ENCODE peak calls at places on chromosomes 16 and 17, in four cellular contexts. One of them, this sample, is unnamed.

GRCh38 chr17:8701221-8701620 is 43.4 kb downstream of the CCDC42 start:
- DNase-seq in CD8-positive, alpha-beta T cell: no peak
- DNase-seq in esophagus squamous epithelium: no peak
- DNase-seq in uterus: no peak
- DNase-seq in this sample: no peak

GRCh38 chr17:52181842-52182241 is 23.3 kb upstream of the CA10 start:
- DNase-seq in CD8-positive, alpha-beta T cell: no peak
- DNase-seq in esophagus squamous epithelium: no peak
- DNase-seq in uterus: no peak
- DNase-seq in this sample: no peak

GRCh38 chr17:81448442-81448841 is 53.2 kb downstream of the BAHCC1 start:
- DNase-seq in uterus: no peak
- DNase-seq in esophagus squamous epithelium: no peak
- DNase-seq in CD8-positive, alpha-beta T cell: no peak
- DNase-seq in this sample: no peak

GRCh38 chr16:87692756-87693155 is 73.0 kb downstream of the KLHDC4 start:
- DNase-seq in esophagus squamous epithelium: no peak
- DNase-seq in CD8-positive, alpha-beta T cell: no peak
- DNase-seq in uterus: no peak
- DNase-seq in this sample: no peak

GRCh38 chr16:85377388-85378144 is 235.6 kb upstream of the GSE1 start:
- DNase-seq in esophagus squamous epithelium: no peak
- DNase-seq in CD8-positive, alpha-beta T cell: no peak
- DNase-seq in uterus: no peak
- DNase-seq in this sample: no peak

GRCh38 chr17:17420561-17421269 is 56.1 kb upstream of the MED9 start:
- DNase-seq in CD8-positive, alpha-beta T cell: no peak
- DNase-seq in esophagus squamous epithelium: no peak
- DNase-seq in uterus: peak; percentile 32
- DNase-seq in this sample: no peak

GRCh38 chr16:29315046-29315445 is 91.5 kb downstream of the NPIPB11 start:
- DNase-seq in CD8-positive, alpha-beta T cell: no peak
- DNase-seq in uterus: no peak
- DNase-seq in esophagus squamous epithelium: no peak
- DNase-seq in this sample: no peak

GRCh38 chr16:49442805-49443204 is 69.2 kb downstream of the C16orf78 start:
- DNase-seq in esophagus squamous epithelium: no peak
- DNase-seq in uterus: no peak
- DNase-seq in CD8-positive, alpha-beta T cell: no peak
- DNase-seq in this sample: no peak

GRCh38 chr16:71807905-71808592 is 585 bp downstream of the AP1G1 start:
- DNase-seq in uterus: no peak
- DNase-seq in esophagus squamous epithelium: no peak
- DNase-seq in CD8-positive, alpha-beta T cell: no peak
- DNase-seq in this sample: no peak

GRCh38 chr16:57609541-57610401 is 18.7 kb upstream of the ADGRG1 start:
- DNase-seq in uterus: no peak
- DNase-seq in CD8-positive, alpha-beta T cell: peak; percentile 22
- DNase-seq in esophagus squamous epithelium: no peak
- DNase-seq in this sample: peak; percentile 96

GRCh38 chr17:33987162-33987561 is 267.9 kb upstream of the CCL2 start:
- DNase-seq in uterus: no peak
- DNase-seq in CD8-positive, alpha-beta T cell: no peak
- DNase-seq in esophagus squamous epithelium: no peak
- DNase-seq in this sample: no peak

GRCh38 chr17:40608061-40608581 is 39.5 kb downstream of the SMARCE1 start:
- DNase-seq in uterus: no peak
- DNase-seq in esophagus squamous epithelium: no peak
- DNase-seq in CD8-positive, alpha-beta T cell: no peak
- DNase-seq in this sample: no peak

GRCh38 chr16:57462209-57462977 is at the start of gene POLR2C:
- DNase-seq in uterus: peak; percentile 88
- DNase-seq in esophagus squamous epithelium: peak; percentile 25
- DNase-seq in CD8-positive, alpha-beta T cell: peak; percentile 91
- DNase-seq in this sample: peak; percentile 94

GRCh38 chr16:1458336-1458976 is 14.1 kb upstream of the CCDC154 start:
- DNase-seq in uterus: no peak
- DNase-seq in esophagus squamous epithelium: no peak
- DNase-seq in CD8-positive, alpha-beta T cell: no peak
- DNase-seq in this sample: peak; percentile 28

GRCh38 chr17:11797803-11798202 is 199.5 kb downstream of the ZNF18 start:
- DNase-seq in esophagus squamous epithelium: no peak
- DNase-seq in CD8-positive, alpha-beta T cell: no peak
- DNase-seq in uterus: no peak
- DNase-seq in this sample: no peak

GRCh38 chr16:2429771-2430663 is 770 bp downstream of the CCNF start:
- DNase-seq in CD8-positive, alpha-beta T cell: no peak
- DNase-seq in esophagus squamous epithelium: no peak
- DNase-seq in uterus: no peak
- DNase-seq in this sample: peak; percentile 58

GRCh38 chr16:65964752-65965151 is 401.7 kb upstream of the CDH5 start:
- DNase-seq in CD8-positive, alpha-beta T cell: no peak
- DNase-seq in uterus: no peak
- DNase-seq in esophagus squamous epithelium: no peak
- DNase-seq in this sample: no peak

GRCh38 chr17:21289175-21289901 is 4.8 kb downstream of the MAP2K3 start:
- DNase-seq in uterus: no peak
- DNase-seq in esophagus squamous epithelium: no peak
- DNase-seq in CD8-positive, alpha-beta T cell: no peak
- DNase-seq in this sample: no peak

GRCh38 chr16:86665319-86665675 is 86.9 kb downstream of the FOXL1 start:
- DNase-seq in CD8-positive, alpha-beta T cell: no peak
- DNase-seq in esophagus squamous epithelium: no peak
- DNase-seq in uterus: no peak
- DNase-seq in this sample: no peak

GRCh38 chr17:82595893-82596292 is 52.4 kb downstream of the WDR45B start:
- DNase-seq in CD8-positive, alpha-beta T cell: no peak
- DNase-seq in esophagus squamous epithelium: no peak
- DNase-seq in uterus: no peak
- DNase-seq in this sample: no peak

GRCh38 chr16:86865866-86866675 is 287.7 kb downstream of the FOXL1 start:
- DNase-seq in uterus: no peak
- DNase-seq in CD8-positive, alpha-beta T cell: no peak
- DNase-seq in esophagus squamous epithelium: no peak
- DNase-seq in this sample: no peak

GRCh38 chr16:72455743-72456659 is 284.0 kb upstream of the PMFBP1 start:
- DNase-seq in uterus: no peak
- DNase-seq in CD8-positive, alpha-beta T cell: no peak
- DNase-seq in esophagus squamous epithelium: no peak
- DNase-seq in this sample: no peak

GRCh38 chr17:50107790-50108414 is 12.8 kb downstream of the PDK2 start:
- DNase-seq in CD8-positive, alpha-beta T cell: no peak
- DNase-seq in esophagus squamous epithelium: no peak
- DNase-seq in uterus: no peak
- DNase-seq in this sample: no peak

GRCh38 chr17:12739500-12739899 is 49.8 kb upstream of the ARHGAP44 start:
- DNase-seq in esophagus squamous epithelium: no peak
- DNase-seq in uterus: no peak
- DNase-seq in CD8-positive, alpha-beta T cell: no peak
- DNase-seq in this sample: no peak

GRCh38 chr16:4358831-4359561 is 7.9 kb upstream of the PAM16 start:
- DNase-seq in esophagus squamous epithelium: no peak
- DNase-seq in uterus: peak; percentile 75
- DNase-seq in CD8-positive, alpha-beta T cell: peak; percentile 49
- DNase-seq in this sample: peak; percentile 57

GRCh38 chr17:27520571-27521185 is 64.4 kb downstream of the KSR1 start:
- DNase-seq in uterus: no peak
- DNase-seq in CD8-positive, alpha-beta T cell: no peak
- DNase-seq in esophagus squamous epithelium: no peak
- DNase-seq in this sample: no peak

GRCh38 chr16:84041421-84041820 is 1.2 kb downstream of the SLC38A8 start:
- DNase-seq in CD8-positive, alpha-beta T cell: no peak
- DNase-seq in uterus: no peak
- DNase-seq in esophagus squamous epithelium: no peak
- DNase-seq in this sample: no peak

GRCh38 chr16:64174327-64174726 is 947.5 kb downstream of the CDH11 start:
- DNase-seq in uterus: no peak
- DNase-seq in esophagus squamous epithelium: no peak
- DNase-seq in CD8-positive, alpha-beta T cell: no peak
- DNase-seq in this sample: no peak

GRCh38 chr16:72474511-72475123 is 302.7 kb upstream of the PMFBP1 start:
- DNase-seq in esophagus squamous epithelium: no peak
- DNase-seq in uterus: no peak
- DNase-seq in CD8-positive, alpha-beta T cell: no peak
- DNase-seq in this sample: no peak

GRCh38 chr17:16215002-16215272 is 397 bp downstream of the NCOR1 start:
- DNase-seq in esophagus squamous epithelium: no peak
- DNase-seq in CD8-positive, alpha-beta T cell: peak; percentile 8
- DNase-seq in uterus: no peak
- DNase-seq in this sample: peak; percentile 64

GRCh38 chr17:511001-511690 is 158.5 kb upstream of the RPH3AL start:
- DNase-seq in esophagus squamous epithelium: no peak
- DNase-seq in uterus: peak; percentile 54
- DNase-seq in CD8-positive, alpha-beta T cell: no peak
- DNase-seq in this sample: no peak

GRCh38 chr16:60419859-60420258 is 1616.4 kb downstream of the CDH8 start:
- DNase-seq in CD8-positive, alpha-beta T cell: no peak
- DNase-seq in esophagus squamous epithelium: no peak
- DNase-seq in uterus: no peak
- DNase-seq in this sample: no peak

GRCh38 chr17:78272181-78272913 is 40.9 kb downstream of the TMEM235 start:
- DNase-seq in CD8-positive, alpha-beta T cell: peak; percentile 37
- DNase-seq in uterus: no peak
- DNase-seq in esophagus squamous epithelium: no peak
- DNase-seq in this sample: peak; percentile 35

GRCh38 chr17:62630365-62631085 is 3.1 kb downstream of the MRC2 start:
- DNase-seq in esophagus squamous epithelium: no peak
- DNase-seq in CD8-positive, alpha-beta T cell: no peak
- DNase-seq in uterus: no peak
- DNase-seq in this sample: no peak

GRCh38 chr17:80822700-80823410 is 168.8 kb upstream of the CHMP6 start:
- DNase-seq in esophagus squamous epithelium: no peak
- DNase-seq in uterus: peak; percentile 62
- DNase-seq in CD8-positive, alpha-beta T cell: no peak
- DNase-seq in this sample: no peak

GRCh38 chr16:89169778-89170177 is 1.8 kb upstream of the CDH15 start:
- DNase-seq in CD8-positive, alpha-beta T cell: no peak
- DNase-seq in uterus: no peak
- DNase-seq in esophagus squamous epithelium: no peak
- DNase-seq in this sample: no peak

GRCh38 chr16:89166696-89167424 is 4.7 kb upstream of the CDH15 start:
- DNase-seq in CD8-positive, alpha-beta T cell: no peak
- DNase-seq in esophagus squamous epithelium: no peak
- DNase-seq in uterus: no peak
- DNase-seq in this sample: no peak

GRCh38 chr16:89164847-89165684 is 6.5 kb upstream of the CDH15 start:
- DNase-seq in uterus: no peak
- DNase-seq in CD8-positive, alpha-beta T cell: no peak
- DNase-seq in esophagus squamous epithelium: no peak
- DNase-seq in this sample: no peak

GRCh38 chr16:89168381-89169189 is 3.0 kb upstream of the CDH15 start:
- DNase-seq in uterus: no peak
- DNase-seq in esophagus squamous epithelium: no peak
- DNase-seq in CD8-positive, alpha-beta T cell: no peak
- DNase-seq in this sample: no peak

GRCh38 chr16:89167425-89167941 is 4.1 kb upstream of the CDH15 start:
- DNase-seq in uterus: peak; percentile 50
- DNase-seq in esophagus squamous epithelium: no peak
- DNase-seq in CD8-positive, alpha-beta T cell: peak; percentile 71
- DNase-seq in this sample: peak; percentile 82
- TF ChIP-seq CTCF in uterus: peak; percentile 37
- TF ChIP-seq CTCF in esophagus squamous epithelium: peak; percentile 88
- TF ChIP-seq CTCF in CD8-positive, alpha-beta T cell: peak; percentile 69
- TF ChIP-seq CTCF in this sample: peak; percentile 91

GRCh38 chr17:42796066-42796758 is 2.3 kb downstream of the COA3 start:
- DNase-seq in uterus: no peak
- DNase-seq in CD8-positive, alpha-beta T cell: no peak
- DNase-seq in esophagus squamous epithelium: no peak
- DNase-seq in this sample: no peak
- H3K4me3 ChIP-seq in uterus: no peak overlapping the region
- H3K4me3 ChIP-seq in CD8-positive, alpha-beta T cell: no peak overlapping the region
- H3K4me3 ChIP-seq in esophagus squamous epithelium: no peak overlapping the region
- H3K4me3 ChIP-seq in this sample: no peak overlapping the region

DNA sequence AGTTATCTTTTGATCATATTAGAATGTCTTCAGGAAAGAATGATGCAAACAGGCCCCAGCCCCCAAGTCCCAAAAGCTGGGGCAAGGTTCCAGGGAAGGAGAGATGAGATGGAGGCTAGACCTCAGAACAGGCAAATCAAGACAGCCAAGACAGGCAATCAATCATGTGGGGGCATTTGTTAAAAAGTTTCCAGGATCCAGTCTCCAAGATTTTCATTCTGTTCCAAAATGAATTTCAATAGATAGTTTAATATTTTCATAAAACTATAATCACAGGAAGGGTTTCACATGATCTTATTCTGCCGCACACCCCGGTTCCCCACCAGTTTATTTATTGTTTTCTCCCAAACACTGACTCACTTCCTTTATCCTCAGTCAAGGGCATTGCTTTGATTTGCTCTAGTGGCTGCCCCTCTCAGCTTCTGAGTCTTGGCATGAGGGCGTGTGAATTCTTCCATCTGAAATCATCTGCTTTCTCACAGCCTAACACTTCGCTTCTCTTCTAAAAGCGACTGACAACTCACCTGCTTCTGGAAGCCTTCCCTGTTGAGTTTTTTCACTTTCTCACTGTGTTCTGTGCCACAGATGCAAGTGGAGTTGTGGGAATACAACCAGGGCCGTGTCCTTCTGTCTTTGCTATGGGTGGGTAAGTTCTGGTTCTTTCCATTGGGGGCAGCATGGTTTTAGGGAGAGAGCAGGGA is 12.2 kb upstream of the TERF2 start:
- DNase-seq in esophagus squamous epithelium: no peak
- DNase-seq in CD8-positive, alpha-beta T cell: no peak
- DNase-seq in uterus: peak; percentile 29
- DNase-seq in this sample: peak; percentile 31
- TF ChIP-seq CTCF in esophagus squamous epithelium: no peak
- TF ChIP-seq CTCF in CD8-positive, alpha-beta T cell: no peak
- TF ChIP-seq CTCF in uterus: peak; percentile 59
- TF ChIP-seq CTCF in this sample: peak; percentile 34

DNA sequence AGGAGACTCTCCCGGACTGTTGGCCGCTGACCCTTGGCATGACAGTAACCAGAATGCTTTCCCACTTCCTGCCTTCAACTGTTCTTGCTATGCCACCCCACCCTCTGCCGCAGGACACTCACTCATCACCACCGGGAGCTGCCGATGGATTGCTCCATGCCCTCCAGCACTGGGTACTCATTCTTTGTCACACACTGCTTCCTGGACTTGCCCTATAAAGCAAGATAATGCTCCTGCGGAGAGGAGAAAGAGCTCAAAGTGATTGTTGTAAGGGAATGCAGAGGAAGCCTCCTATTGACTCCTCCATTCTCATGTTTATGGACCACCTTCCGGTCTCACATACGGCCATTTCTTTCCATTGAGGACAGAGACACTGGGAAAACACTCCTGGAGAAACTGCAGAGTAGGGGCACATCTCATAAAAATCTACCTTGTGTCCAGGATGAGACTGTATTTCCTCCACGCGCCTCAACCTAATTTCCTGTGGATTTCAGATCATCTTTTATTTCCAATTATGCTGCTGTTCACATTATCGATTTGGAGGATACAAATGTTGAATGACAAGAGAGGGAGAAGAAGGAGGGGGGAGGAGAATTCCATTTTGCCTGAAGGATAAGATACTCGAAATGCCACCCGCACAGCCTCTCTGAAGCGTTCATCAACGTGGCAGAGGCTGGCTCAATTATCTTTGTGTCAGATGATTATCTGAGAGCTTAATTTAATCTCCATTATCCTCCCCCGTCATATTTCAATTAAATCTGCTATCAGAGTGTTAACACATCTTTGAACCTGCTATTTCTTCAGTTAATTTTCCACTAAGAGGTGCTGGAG is 486.1 kb upstream of the SALL1 start:
- DNase-seq in esophagus squamous epithelium: no peak
- DNase-seq in uterus: no peak
- DNase-seq in CD8-positive, alpha-beta T cell: no peak
- DNase-seq in this sample: no peak
- H3K4me3 ChIP-seq in esophagus squamous epithelium: no peak overlapping the region
- H3K4me3 ChIP-seq in uterus: no peak overlapping the region
- H3K4me3 ChIP-seq in CD8-positive, alpha-beta T cell: no peak overlapping the region
- H3K4me3 ChIP-seq in this sample: no peak overlapping the region